ENCODE peak calls at places on chromosomes 6 and 20, in nine cellular contexts. O, C, I, M, B, V, X, A and N are unnamed samples.

GRCh38 chr6:170131351-170131750 is 159.5 kb downstream of the DLL1 start:
- DNase-seq in O (no peak), C (no peak), I (no peak), M (no peak), B (no peak), V (no peak), X (no peak), A (peak), N (no peak)

GRCh38 chr6:72619883-72620696 is 1.8 kb upstream of the KCNQ5 start:
- DNase-seq in O (no peak), C (no peak), I (peak), M (no peak), B (peak), V (peak), X (no peak), A (no peak), N (peak)

GRCh38 chr6:109740787-109741186 is 49.7 kb downstream of the FIG4 start:
- DNase-seq in O (no peak), C (no peak), I (no peak), M (no peak), B (no peak), V (no peak), X (no peak), A (no peak), N (no peak)

GRCh38 chr20:64152906-64153305 is 11.3 kb upstream of the MYT1 start:
- DNase-seq in O (no peak), C (peak), I (no peak), M (peak), B (no peak), V (no peak), X (no peak), A (no peak), N (no peak)

GRCh38 chr6:27651371-27651732 is 178.4 kb upstream of the ZNF184 start:
- DNase-seq in O (no peak), C (peak), I (no peak), M (no peak), B (no peak), V (no peak), X (no peak), A (no peak), N (no peak)

GRCh38 chr6:84539122-84539856 is 225.1 kb downstream of the TBX18 start:
- DNase-seq in O (no peak), C (no peak), I (no peak), M (no peak), B (no peak), V (no peak), X (no peak), A (no peak), N (no peak)

GRCh38 chr6:164114656-164115055 is 700.1 kb downstream of the QKI start:
- DNase-seq in O (no peak), C (no peak), I (no peak), M (no peak), B (no peak), V (no peak), X (no peak), A (no peak), N (no peak)

GRCh38 chr6:97726378-97726777 is 443.4 kb upstream of the MMS22L start:
- DNase-seq in O (peak), C (no peak), I (no peak), M (peak), B (no peak), V (no peak), X (peak), A (no peak), N (no peak)

GRCh38 chr20:38658879-38659612 is 57.4 kb downstream of the ARHGAP40 start:
- DNase-seq in O (peak), C (peak), I (peak), M (no peak), B (peak), V (no peak), X (peak), A (no peak), N (peak)

GRCh38 chr6:52454556-52454955 is 34.4 kb downstream of the EFHC1 start:
- DNase-seq in O (peak), C (no peak), I (no peak), M (no peak), B (no peak), V (no peak), X (no peak), A (no peak), N (no peak)

GRCh38 chr6:117548797-117549301 is 53.5 kb downstream of the GOPC start:
- DNase-seq in O (peak), C (no peak), I (no peak), M (no peak), B (no peak), V (no peak), X (peak), A (no peak), N (no peak)

GRCh38 chr6:161908872-161909271 is 635.0 kb upstream of the AGPAT4 start:
- DNase-seq in O (no peak), C (no peak), I (no peak), M (no peak), B (no peak), V (no peak), X (no peak), A (no peak), N (no peak)

GRCh38 chr20:25280574-25281535 is 33.0 kb downstream of the PYGB start:
- DNase-seq in O (no peak), C (no peak), I (no peak), M (no peak), B (no peak), V (no peak), X (no peak), A (peak), N (no peak)

GRCh38 chr20:51385941-51386530 is 156.5 kb downstream of the NFATC2 start:
- DNase-seq in O (peak), C (no peak), I (peak), M (peak), B (no peak), V (no peak), X (peak), A (no peak), N (peak)

GRCh38 chr6:31368461-31368860 is 11.5 kb upstream of the HLA-B start:
- DNase-seq in O (peak), C (no peak), I (no peak), M (no peak), B (no peak), V (no peak), X (no peak), A (no peak), N (no peak)

GRCh38 chr6:26258199-26258977 is 106.6 kb upstream of the BTN3A2 start:
- DNase-seq in O (peak), C (no peak), I (no peak), M (no peak), B (no peak), V (no peak), X (no peak), A (no peak), N (no peak)

GRCh38 chr6:53623497-53623896 is 42.1 kb downstream of the KLHL31 start:
- DNase-seq in O (no peak), C (no peak), I (no peak), M (no peak), B (no peak), V (no peak), X (no peak), A (no peak), N (no peak)